ENCODE peak calls at places on chromosomes 6 and 20, in seven cellular contexts. R is kidney, I is prostate gland, C is mucosa of gallbladder, W is nucleus accumbens, A is adrenal gland, Z is A549. P is an unnamed sample.

GRCh38 chr6:126033696-126034095 is 47.4 kb downstream of the TRMT11 start:
- DNase-seq in R (no peak), I (peak), C (peak), W (peak), A (peak), Z (peak), P (peak)

GRCh38 chr6:44004136-44004535 is 123.1 kb downstream of the MRPL14 start:
- DNase-seq in R (no peak), I (no peak), C (no peak), W (no peak), A (no peak), Z (no peak), P (no peak)

GRCh38 chr6:144305985-144306384 is 20.9 kb downstream of the UTRN start:
- DNase-seq in R (no peak), I (no peak), C (no peak), W (no peak), A (no peak), Z (no peak), P (no peak)

GRCh38 chr6:48111143-48111506 is at the start of gene PTCHD4:
- DNase-seq in R (no peak), I (peak), C (no peak), W (no peak), A (no peak), Z (peak), P (peak)

GRCh38 chr20:37275125-37275524 is 13.5 kb upstream of the GHRH start:
- DNase-seq in R (no peak), I (no peak), C (no peak), W (no peak), A (no peak), Z (no peak), P (no peak)

GRCh38 chr20:56504373-56505005 is 20.1 kb upstream of the FAM209A start:
- DNase-seq in R (no peak), I (no peak), C (no peak), W (no peak), A (no peak), Z (no peak), P (no peak)

GRCh38 chr6:149477544-149477943 is 7.3 kb downstream of the ZC3H12D start:
- DNase-seq in R (no peak), I (no peak), C (no peak), W (no peak), A (no peak), Z (no peak), P (no peak)

GRCh38 chr6:70241991-70242420 is 60.9 kb downstream of the COL9A1 start:
- DNase-seq in R (no peak), I (no peak), C (no peak), W (no peak), A (no peak), Z (no peak), P (no peak)

GRCh38 chr6:15905488-15906392 is 223.1 kb upstream of the MYLIP start:
- DNase-seq in R (no peak), I (no peak), C (no peak), W (no peak), A (no peak), Z (no peak), P (no peak)

GRCh38 chr6:131854803-131855202 is 47.0 kb downstream of the ENPP1 start:
- DNase-seq in R (no peak), I (no peak), C (no peak), W (no peak), A (no peak), Z (no peak), P (no peak)

GRCh38 chr6:22926613-22927348 is 357.4 kb downstream of the HDGFL1 start:
- DNase-seq in R (no peak), I (no peak), C (no peak), W (no peak), A (no peak), Z (no peak), P (no peak)

GRCh38 chr6:10695086-10695657 is 400 bp downstream of the PAK1IP1 start:
- DNase-seq in R (no peak), I (no peak), C (no peak), W (no peak), A (no peak), Z (no peak), P (peak)

GRCh38 chr20:24747015-24747712 is 201.9 kb upstream of the CST7 start:
- DNase-seq in R (no peak), I (no peak), C (no peak), W (no peak), A (no peak), Z (no peak), P (no peak)

GRCh38 chr6:166769648-166770047 is 142.6 kb upstream of the RPS6KA2 start:
- DNase-seq in R (no peak), I (no peak), C (no peak), W (no peak), A (no peak), Z (no peak), P (no peak)

GRCh38 chr6:42392871-42393270 is 58.9 kb downstream of the TRERF1 start:
- DNase-seq in R (no peak), I (no peak), C (no peak), W (no peak), A (no peak), Z (no peak), P (no peak)

GRCh38 chr6:21115111-21115510 is 478.4 kb upstream of the SOX4 start:
- DNase-seq in R (no peak), I (no peak), C (peak), W (no peak), A (peak), Z (no peak), P (no peak)